ENCODE peak calls at places on chromosomes 6 and 20, in four cellular contexts. A is NCI-H2081, P is SJSA1, T is ovary. V is an unnamed sample.

GRCh38 chr6:22829070-22829469 is 259.7 kb downstream of the HDGFL1 start:
- DNase-seq in A (no peak), P (no peak), T (no peak), V (no peak)

GRCh38 chr6:156662025-156662445 is 115.1 kb upstream of the ARID1B start:
- DNase-seq in A (no peak), P (no peak), T (no peak), V (no peak)

GRCh38 chr6:4302524-4302923 is 167.1 kb upstream of the ECI2 start:
- DNase-seq in A (no peak), P (no peak), T (no peak), V (no peak)

GRCh38 chr6:154508573-154509375 is 1.7 kb downstream of the CNKSR3 start:
- DNase-seq in A (no peak), P (no peak), T (no peak), V (peak)

GRCh38 chr20:9053108-9053507 is 15.8 kb upstream of the PLCB4 start:
- DNase-seq in A (no peak), P (no peak), T (no peak), V (peak)

GRCh38 chr20:24751551-24751950 is 197.5 kb upstream of the CST7 start:
- DNase-seq in A (no peak), P (peak), T (no peak), V (no peak)

GRCh38 chr6:84768442-84769174 is 4.2 kb upstream of the TBX18 start:
- DNase-seq in A (no peak), P (peak), T (no peak), V (no peak)

GRCh38 chr20:5531318-5532081 is 214.7 kb upstream of the PROKR2 start:
- DNase-seq in A (no peak), P (no peak), T (peak), V (no peak)

GRCh38 chr6:110020888-110021287 is 42.8 kb downstream of the GPR6 start:
- DNase-seq in A (no peak), P (no peak), T (no peak), V (no peak)

GRCh38 chr6:35242486-35242885 is 17.0 kb upstream of the ZNF76 start:
- DNase-seq in A (no peak), P (no peak), T (no peak), V (no peak)

GRCh38 chr20:40604416-40604815 is 84.6 kb downstream of the MAFB start:
- DNase-seq in A (no peak), P (no peak), T (no peak), V (no peak)

GRCh38 chr6:142014515-142014914 is 118.2 kb upstream of the GJE1 start:
- DNase-seq in A (no peak), P (peak), T (no peak), V (peak)

GRCh38 chr6:161835426-161836029 is 561.7 kb upstream of the AGPAT4 start:
- DNase-seq in A (no peak), P (no peak), T (no peak), V (no peak)

GRCh38 chr6:5110246-5110645 is 25.1 kb downstream of the PPP1R3G start:
- DNase-seq in A (no peak), P (no peak), T (no peak), V (no peak)

GRCh38 chr20:43022081-43022480 is 167.6 kb downstream of the PTPRT start:
- DNase-seq in A (no peak), P (no peak), T (no peak), V (no peak)

GRCh38 chr20:37552415-37552814 is 24.7 kb upstream of the BLCAP start:
- DNase-seq in A (no peak), P (no peak), T (no peak), V (peak)

GRCh38 chr20:39445095-39445494 is 483.0 kb downstream of the DHX35 start:
- DNase-seq in A (no peak), P (no peak), T (no peak), V (no peak)

GRCh38 chr6:124995645-124996325 is 33.5 kb downstream of the RNF217 start:
- DNase-seq in A (no peak), P (no peak), T (no peak), V (no peak)